ENCODE peak calls at places on chromosomes 16 and 17, in seven cellular contexts. Q is fibroblast of mammary gland, C is HFF-Myc, X is progenitor cell of endocrine pancreas, A is fibroblast of pulmonary artery, Y is Caco-2, I is tibial artery. K is an unnamed sample.

GRCh38 chr16:83011939-83012338 is 385.2 kb downstream of the CDH13 start:
- DNase-seq in Q (no peak), C (no peak), X (no peak), A (no peak), Y (no peak), I (no peak), K (no peak)

GRCh38 chr17:76336756-76337412 is 16.8 kb downstream of the PRPSAP1 start:
- DNase-seq in Q (no peak), C (no peak), X (no peak), A (no peak), Y (no peak), I (no peak), K (no peak)

GRCh38 chr17:72365857-72366415 is 245.1 kb downstream of the SOX9 start:
- DNase-seq in Q (peak), C (peak), X (no peak), A (no peak), Y (no peak), I (no peak), K (no peak)

GRCh38 chr17:76445697-76446448 is 7.1 kb downstream of the UBE2O start:
- DNase-seq in Q (no peak), C (no peak), X (no peak), A (no peak), Y (no peak), I (no peak), K (no peak)

GRCh38 chr16:89600956-89601355 is 12.5 kb upstream of the DPEP1 start:
- DNase-seq in Q (no peak), C (no peak), X (no peak), A (no peak), Y (no peak), I (no peak), K (no peak)

GRCh38 chr17:58279016-58279671 is 1.6 kb downstream of the MPO start:
- DNase-seq in Q (peak), C (no peak), X (no peak), A (peak), Y (no peak), I (no peak), K (no peak)

GRCh38 chr17:63332286-63332685 is 113.8 kb downstream of the CYB561 start:
- DNase-seq in Q (peak), C (no peak), X (no peak), A (peak), Y (no peak), I (no peak), K (no peak)

GRCh38 chr17:74957935-74958549 is 14.5 kb downstream of the HID1 start:
- DNase-seq in Q (peak), C (no peak), X (peak), A (peak), Y (peak), I (peak), K (peak)

GRCh38 chr16:17944345-17944744 is 392.2 kb downstream of the NPIPA8 start:
- DNase-seq in Q (no peak), C (no peak), X (no peak), A (no peak), Y (no peak), I (no peak), K (no peak)

GRCh38 chr16:87582221-87582965 is 19.9 kb upstream of the JPH3 start:
- DNase-seq in Q (peak), C (no peak), X (no peak), A (peak), Y (no peak), I (peak), K (no peak)

GRCh38 chr17:72984925-72985322 is 107.6 kb downstream of the SLC39A11 start:
- DNase-seq in Q (no peak), C (no peak), X (no peak), A (no peak), Y (no peak), I (no peak), K (no peak)

GRCh38 chr17:205176-205538 is 23.7 kb upstream of the DOC2B start:
- DNase-seq in Q (no peak), C (no peak), X (no peak), A (no peak), Y (peak), I (no peak), K (no peak)

GRCh38 chr16:74877706-74878105 is 103.1 kb upstream of the FA2H start:
- DNase-seq in Q (no peak), C (no peak), X (no peak), A (no peak), Y (no peak), I (no peak), K (no peak)

GRCh38 chr17:69103557-69104233 is 38.0 kb downstream of the ABCA6 start:
- DNase-seq in Q (no peak), C (no peak), X (peak), A (no peak), Y (peak), I (no peak), K (no peak)

GRCh38 chr17:48610282-48611211 is at the start of gene HOXB7:
- DNase-seq in Q (peak), C (no peak), X (no peak), A (no peak), Y (peak), I (peak), K (peak)

GRCh38 chr17:18257747-18258355 is 687 bp downstream of the FLII start:
- DNase-seq in Q (peak), C (no peak), X (peak), A (peak), Y (peak), I (peak), K (peak)

GRCh38 chr17:81392909-81393654 is 2.2 kb upstream of the BAHCC1 start:
- DNase-seq in Q (no peak), C (no peak), X (no peak), A (no peak), Y (no peak), I (no peak), K (no peak)

GRCh38 chr16:87829988-87830672 is 39.2 kb downstream of the SLC7A5 start:
- DNase-seq in Q (no peak), C (no peak), X (no peak), A (no peak), Y (no peak), I (no peak), K (no peak)

GRCh38 chr17:48637323-48638260 is 11.4 kb upstream of the HOXB9 start:
- DNase-seq in Q (peak), C (peak), X (no peak), A (peak), Y (no peak), I (no peak), K (no peak)

GRCh38 chr17:58630883-58631522 is 60.8 kb downstream of the TEX14 start:
- DNase-seq in Q (no peak), C (no peak), X (no peak), A (no peak), Y (peak), I (peak), K (peak)

GRCh38 chr17:51427259-51428255 is 167.2 kb downstream of the UTP18 start:
- DNase-seq in Q (no peak), C (no peak), X (no peak), A (no peak), Y (no peak), I (no peak), K (no peak)

GRCh38 chr17:9419932-9420453 is 155.6 kb downstream of the STX8 start:
- DNase-seq in Q (no peak), C (no peak), X (no peak), A (no peak), Y (no peak), I (no peak), K (no peak)

GRCh38 chr17:71084838-71085237 is 915.5 kb downstream of the KCNJ2 start:
- DNase-seq in Q (no peak), C (no peak), X (no peak), A (no peak), Y (no peak), I (no peak), K (no peak)

GRCh38 chr16:84829168-84829965 is 9.6 kb downstream of the CRISPLD2 start:
- DNase-seq in Q (peak), C (no peak), X (no peak), A (peak), Y (no peak), I (peak), K (no peak)

DNA sequence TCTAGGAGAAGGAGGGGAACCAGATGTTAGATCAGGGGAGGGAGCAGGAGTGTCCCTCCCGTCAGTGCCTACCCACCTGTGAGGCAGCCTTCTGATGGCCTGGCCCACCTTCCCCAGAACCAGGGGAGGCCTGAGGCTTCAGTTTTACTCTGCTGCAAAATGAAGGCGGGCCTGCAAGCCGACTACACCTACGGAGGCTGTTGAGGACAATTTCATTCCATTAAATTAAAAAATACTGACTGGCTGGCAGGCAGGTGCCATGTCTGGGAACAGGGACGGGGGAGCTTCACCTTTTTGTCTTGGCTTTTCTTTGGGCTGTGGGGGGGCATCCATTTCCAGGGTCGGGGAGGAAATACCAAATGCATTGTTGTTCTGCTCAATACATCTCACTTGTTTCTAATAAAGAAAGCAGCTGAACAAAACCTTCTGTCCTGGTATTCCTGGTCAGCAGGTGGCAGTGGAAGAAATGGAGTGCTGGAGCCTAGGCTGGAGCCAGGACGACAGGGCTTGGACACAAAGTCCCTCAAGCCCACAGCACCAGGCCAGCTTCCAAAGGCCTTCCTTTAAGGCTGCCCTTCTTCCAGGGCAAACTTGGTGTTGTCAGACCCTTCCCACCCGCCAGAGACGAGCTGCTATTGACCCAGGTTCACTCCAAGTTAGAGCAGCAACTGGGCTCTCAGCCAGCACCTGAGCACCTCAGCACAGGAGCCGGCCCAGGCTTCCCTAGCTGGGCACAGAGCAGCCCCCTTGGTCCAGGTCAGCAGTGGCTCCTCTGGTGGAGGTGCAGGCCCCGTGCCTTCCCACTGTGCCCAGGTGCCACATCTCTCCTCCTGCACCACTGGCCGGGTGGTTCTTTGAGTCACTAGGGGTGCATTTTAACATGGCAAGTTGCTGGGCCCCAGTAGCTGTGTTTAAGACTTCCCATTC is 23.5 kb downstream of the PLCD3 start:
- DNase-seq in Q (no peak), C (no peak), X (no peak), A (no peak), Y (peak), I (no peak), K (no peak)
- TF ChIP-seq CTCF in Q (no peak), C (no peak), X (no peak), A (peak), Y (no peak), I (no peak), K (no peak)

DNA sequence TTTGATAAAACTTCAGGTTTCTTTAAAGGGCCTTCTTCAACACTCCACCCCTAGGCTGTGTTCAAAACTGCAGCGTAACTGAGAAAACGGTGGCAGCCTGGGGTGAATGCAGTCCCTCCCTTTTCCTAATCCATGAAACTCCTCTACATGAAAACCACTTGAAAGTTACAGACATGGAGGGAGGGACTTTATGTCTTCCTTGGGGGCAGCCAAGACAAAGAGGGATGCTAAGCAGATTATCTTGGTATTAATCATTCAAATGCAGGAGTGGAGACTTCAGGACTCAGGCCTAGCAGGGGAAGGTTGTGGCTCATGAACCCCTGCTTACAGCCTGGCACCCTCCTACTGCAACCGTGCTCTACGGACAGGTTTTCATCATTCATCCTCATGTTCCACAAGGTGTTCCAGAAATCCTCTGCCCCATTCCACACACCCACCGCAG is 46.8 kb downstream of the RNF112 start:
- DNase-seq in Q (no peak), C (no peak), X (no peak), A (no peak), Y (no peak), I (no peak), K (no peak)
- TF ChIP-seq CTCF in Q (no peak), C (no peak), X (no peak), A (no peak), Y (no peak), I (no peak), K (no peak)

DNA sequence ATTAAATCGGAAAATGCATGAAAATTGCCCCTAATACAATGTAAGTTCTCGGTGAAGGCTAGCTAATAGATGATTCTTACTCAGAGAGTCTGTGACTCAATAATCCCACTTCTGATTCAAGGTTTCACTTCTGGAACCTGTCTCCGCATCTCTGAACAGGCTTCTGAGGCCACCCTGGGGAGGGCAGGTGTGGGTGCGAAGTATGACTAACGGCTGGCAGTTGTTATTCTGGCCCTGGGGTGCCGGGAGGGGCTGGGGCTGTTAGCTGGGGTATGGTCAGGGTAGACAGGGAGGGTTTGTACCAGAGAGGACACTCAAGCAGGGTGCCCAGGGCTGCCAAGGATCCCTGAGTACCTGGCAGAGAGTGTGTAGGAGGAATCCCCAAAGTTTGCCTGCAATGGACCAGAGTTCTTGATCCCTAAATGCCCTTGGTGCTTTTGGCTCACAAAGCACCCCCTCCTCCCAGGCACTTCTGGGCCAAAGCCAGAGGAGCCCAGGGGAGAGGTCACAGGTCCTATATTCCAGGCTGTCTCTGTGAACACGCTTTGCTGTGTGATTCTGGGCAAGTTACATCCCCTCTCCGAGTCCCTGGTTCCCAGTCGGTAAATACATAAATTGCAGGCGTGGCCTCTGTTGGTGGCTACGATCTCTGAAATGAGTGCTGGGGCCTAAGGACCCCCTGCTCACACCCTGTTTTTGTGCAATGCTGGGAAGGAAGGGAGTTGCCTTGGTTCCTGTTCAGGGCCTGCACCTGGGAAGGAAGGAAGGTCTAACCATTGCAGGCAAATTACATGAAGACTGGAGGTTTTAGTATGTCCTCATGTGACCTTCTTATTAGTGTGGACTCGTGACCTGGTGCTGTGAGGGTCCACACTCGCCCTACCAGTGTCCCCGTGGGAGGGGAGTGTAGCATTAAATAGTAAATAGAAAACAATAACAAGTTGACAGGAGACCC is 49.9 kb upstream of the CPNE2 start:
- DNase-seq in Q (no peak), C (no peak), X (no peak), A (no peak), Y (no peak), I (no peak), K (peak)
- TF ChIP-seq CTCF in Q (no peak), C (no peak), X (no peak), A (no peak), Y (no peak), I (no peak), K (no peak)

GRCh38 chr17:10463402-10463801 is 6.0 kb downstream of the MYH4 start:
- DNase-seq in Q (no peak), C (no peak), X (no peak), A (no peak), Y (no peak), I (no peak), K (no peak)
- TF ChIP-seq CTCF in Q (no peak), C (no peak), X (peak), A (no peak), Y (no peak), I (no peak), K (no peak)

K was measured in natural killer cell.